ENCODE peak calls at places on chromosome 4, in five cellular contexts. G is ELF-1, P is HEK293T, M is NCI-H510A treated with DMSO at 0.1 percent for 48 hours, I is NCI-H1105. Q is an unnamed sample.

GRCh38 chr4:173860079-173860478 is 330.1 kb upstream of the HAND2 start:
- DNase-seq in G (no peak), P (no peak), M (no peak), I (no peak), Q (peak)

GRCh38 chr4:10151182-10151581 is 34.6 kb upstream of the WDR1 start:
- DNase-seq in G (no peak), P (no peak), M (no peak), I (no peak), Q (no peak)

GRCh38 chr4:48342559-48342878 is 1.2 kb downstream of the SLAIN2 start:
- DNase-seq in G (no peak), P (no peak), M (no peak), I (no peak), Q (peak)

GRCh38 chr4:179843370-179843769 is 2399.8 kb upstream of the TENM3 start:
- DNase-seq in G (no peak), P (no peak), M (no peak), I (no peak), Q (peak)

GRCh38 chr4:77040265-77040664 is 35.5 kb downstream of the CCNI start:
- DNase-seq in G (no peak), P (no peak), M (no peak), I (no peak), Q (no peak)

GRCh38 chr4:173362666-173363065 is 8.1 kb upstream of the SAP30 start:
- DNase-seq in G (no peak), P (no peak), M (no peak), I (peak), Q (no peak)

GRCh38 chr4:3025881-3026280 is 48.5 kb downstream of the HTT-AS start:
- DNase-seq in G (no peak), P (no peak), M (no peak), I (no peak), Q (no peak)

GRCh38 chr4:101348367-101348827 is 1.1 kb upstream of the PPP3CA start:
- DNase-seq in G (no peak), P (peak), M (peak), I (no peak), Q (peak)

GRCh38 chr4:42420120-42420519 is 22.8 kb downstream of the SHISA3 start:
- DNase-seq in G (no peak), P (no peak), M (no peak), I (no peak), Q (no peak)

GRCh38 chr4:17613761-17614415 is 553 bp upstream of the MED28 start:
- DNase-seq in G (peak), P (peak), M (no peak), I (peak), Q (peak)

GRCh38 chr4:152678841-152679240 is 956 bp downstream of the TMEM154 start:
- DNase-seq in G (peak), P (no peak), M (peak), I (no peak), Q (peak)

Q was measured in DMS53.